ENCODE peak calls at places on chromosomes 1 and 21, in five cellular contexts. One of them, this sample, is unnamed.

GRCh38 chr1:225580180-225581099 is 72.5 kb downstream of the ENAH start:
- DNase-seq in AG09309: no peak
- DNase-seq in activated CD8-positive, alpha-beta memory T cell treated with anti-CD3 and anti-CD28 coated beads for 1 hour: no peak
- DNase-seq in activated CD4-positive, alpha-beta memory T cell treated with anti-CD3 and anti-CD28 coated beads, Interleukin-2, amount 10 ng/mL, durations not matched to agents 7 days and 5 days: no peak
- DNase-seq in SW480: no peak
- DNase-seq in this sample: no peak

GRCh38 chr21:37675202-37675801 is 241.0 kb downstream of the KCNJ6 start:
- DNase-seq in SW480: peak
- DNase-seq in activated CD4-positive, alpha-beta memory T cell treated with anti-CD3 and anti-CD28 coated beads, Interleukin-2, amount 10 ng/mL, durations not matched to agents 7 days and 5 days: peak
- DNase-seq in activated CD8-positive, alpha-beta memory T cell treated with anti-CD3 and anti-CD28 coated beads for 1 hour: peak
- DNase-seq in AG09309: no peak
- DNase-seq in this sample: peak

GRCh38 chr1:216390956-216391355 is 32.3 kb downstream of the USH2A start:
- DNase-seq in AG09309: no peak
- DNase-seq in SW480: no peak
- DNase-seq in activated CD8-positive, alpha-beta memory T cell treated with anti-CD3 and anti-CD28 coated beads for 1 hour: no peak
- DNase-seq in activated CD4-positive, alpha-beta memory T cell treated with anti-CD3 and anti-CD28 coated beads, Interleukin-2, amount 10 ng/mL, durations not matched to agents 7 days and 5 days: no peak
- DNase-seq in this sample: no peak

GRCh38 chr1:111592389-111593361 is 26.9 kb upstream of the RAP1A start:
- DNase-seq in activated CD8-positive, alpha-beta memory T cell treated with anti-CD3 and anti-CD28 coated beads for 1 hour: peak
- DNase-seq in activated CD4-positive, alpha-beta memory T cell treated with anti-CD3 and anti-CD28 coated beads, Interleukin-2, amount 10 ng/mL, durations not matched to agents 7 days and 5 days: peak
- DNase-seq in SW480: peak
- DNase-seq in AG09309: peak
- DNase-seq in this sample: peak

GRCh38 chr1:7441442-7441841 is 329.7 kb upstream of the VAMP3 start:
- DNase-seq in activated CD8-positive, alpha-beta memory T cell treated with anti-CD3 and anti-CD28 coated beads for 1 hour: no peak
- DNase-seq in AG09309: no peak
- DNase-seq in SW480: no peak
- DNase-seq in activated CD4-positive, alpha-beta memory T cell treated with anti-CD3 and anti-CD28 coated beads, Interleukin-2, amount 10 ng/mL, durations not matched to agents 7 days and 5 days: no peak
- DNase-seq in this sample: no peak

GRCh38 chr1:208835082-208835467 is 590.9 kb upstream of the PLXNA2 start:
- DNase-seq in activated CD4-positive, alpha-beta memory T cell treated with anti-CD3 and anti-CD28 coated beads, Interleukin-2, amount 10 ng/mL, durations not matched to agents 7 days and 5 days: no peak
- DNase-seq in AG09309: no peak
- DNase-seq in activated CD8-positive, alpha-beta memory T cell treated with anti-CD3 and anti-CD28 coated beads for 1 hour: no peak
- DNase-seq in SW480: no peak
- DNase-seq in this sample: no peak

GRCh38 chr1:67313934-67314671 is 6.4 kb downstream of the IL12RB2 start:
- DNase-seq in SW480: no peak
- DNase-seq in activated CD4-positive, alpha-beta memory T cell treated with anti-CD3 and anti-CD28 coated beads, Interleukin-2, amount 10 ng/mL, durations not matched to agents 7 days and 5 days: no peak
- DNase-seq in AG09309: no peak
- DNase-seq in activated CD8-positive, alpha-beta memory T cell treated with anti-CD3 and anti-CD28 coated beads for 1 hour: no peak
- DNase-seq in this sample: no peak

GRCh38 chr1:167880570-167880969 is 33.4 kb downstream of the ADCY10 start:
- DNase-seq in AG09309: no peak
- DNase-seq in SW480: no peak
- DNase-seq in activated CD8-positive, alpha-beta memory T cell treated with anti-CD3 and anti-CD28 coated beads for 1 hour: no peak
- DNase-seq in activated CD4-positive, alpha-beta memory T cell treated with anti-CD3 and anti-CD28 coated beads, Interleukin-2, amount 10 ng/mL, durations not matched to agents 7 days and 5 days: no peak
- DNase-seq in this sample: no peak

GRCh38 chr1:8408151-8408839 is 90.4 kb downstream of the SLC45A1 start:
- DNase-seq in activated CD8-positive, alpha-beta memory T cell treated with anti-CD3 and anti-CD28 coated beads for 1 hour: no peak
- DNase-seq in activated CD4-positive, alpha-beta memory T cell treated with anti-CD3 and anti-CD28 coated beads, Interleukin-2, amount 10 ng/mL, durations not matched to agents 7 days and 5 days: no peak
- DNase-seq in AG09309: peak
- DNase-seq in SW480: peak
- DNase-seq in this sample: no peak

GRCh38 chr1:78043436-78043835 is 2.3 kb upstream of the GIPC2 start:
- DNase-seq in activated CD4-positive, alpha-beta memory T cell treated with anti-CD3 and anti-CD28 coated beads, Interleukin-2, amount 10 ng/mL, durations not matched to agents 7 days and 5 days: no peak
- DNase-seq in AG09309: no peak
- DNase-seq in activated CD8-positive, alpha-beta memory T cell treated with anti-CD3 and anti-CD28 coated beads for 1 hour: no peak
- DNase-seq in SW480: no peak
- DNase-seq in this sample: no peak

GRCh38 chr1:29501227-29501976 is 265.1 kb downstream of the PTPRU start:
- DNase-seq in AG09309: no peak
- DNase-seq in activated CD8-positive, alpha-beta memory T cell treated with anti-CD3 and anti-CD28 coated beads for 1 hour: no peak
- DNase-seq in activated CD4-positive, alpha-beta memory T cell treated with anti-CD3 and anti-CD28 coated beads, Interleukin-2, amount 10 ng/mL, durations not matched to agents 7 days and 5 days: no peak
- DNase-seq in SW480: no peak
- DNase-seq in this sample: no peak

GRCh38 chr21:40208960-40209359 is 341.7 kb downstream of the PCP4 start:
- DNase-seq in activated CD8-positive, alpha-beta memory T cell treated with anti-CD3 and anti-CD28 coated beads for 1 hour: no peak
- DNase-seq in AG09309: no peak
- DNase-seq in SW480: no peak
- DNase-seq in activated CD4-positive, alpha-beta memory T cell treated with anti-CD3 and anti-CD28 coated beads, Interleukin-2, amount 10 ng/mL, durations not matched to agents 7 days and 5 days: no peak
- DNase-seq in this sample: no peak

GRCh38 chr1:226763741-226764264 is 24.7 kb upstream of the ITPKB start:
- DNase-seq in SW480: peak
- DNase-seq in AG09309: peak
- DNase-seq in activated CD8-positive, alpha-beta memory T cell treated with anti-CD3 and anti-CD28 coated beads for 1 hour: no peak
- DNase-seq in activated CD4-positive, alpha-beta memory T cell treated with anti-CD3 and anti-CD28 coated beads, Interleukin-2, amount 10 ng/mL, durations not matched to agents 7 days and 5 days: no peak
- DNase-seq in this sample: peak